ENCODE peak calls at places on chromosomes 6 and 20, in five cellular contexts. L is GM12865, T is GM23338, Y is K562, G is fibroblast of mammary gland. Z is an unnamed sample.

GRCh38 chr6:79385333-79385732 is 150.9 kb upstream of the HMGN3 start:
- DNase-seq in G (peak), T (no peak), Y (no peak), L (no peak), Z (peak)

GRCh38 chr6:52390361-52390727 is 28.4 kb downstream of the PAQR8 start:
- DNase-seq in L (peak), Y (peak), G (peak), T (no peak), Z (peak)

GRCh38 chr6:141484726-141485125 is 648.0 kb upstream of the GJE1 start:
- DNase-seq in T (no peak), G (peak), Y (no peak), L (peak), Z (peak)

GRCh38 chr20:13694420-13695150 is 55.9 kb upstream of the TASP1 start:
- DNase-seq in T (no peak), L (no peak), G (no peak), Y (no peak), Z (no peak)

GRCh38 chr6:4102687-4103244 is 23.8 kb upstream of the FAM217A start:
- DNase-seq in T (no peak), L (no peak), G (no peak), Y (no peak), Z (no peak)

GRCh38 chr6:69894578-69895347 is 28.4 kb downstream of the COL19A1 start:
- DNase-seq in Y (no peak), T (no peak), G (peak), L (peak), Z (peak)

GRCh38 chr6:135673671-135674309 is 176.2 kb upstream of the AHI1 start:
- DNase-seq in T (no peak), Y (no peak), G (peak), L (no peak), Z (no peak)

GRCh38 chr6:128365520-128366160 is 154.8 kb downstream of the PTPRK start:
- DNase-seq in L (no peak), Y (no peak), T (no peak), G (no peak), Z (peak)

GRCh38 chr6:3159805-3160781 is 2.7 kb upstream of the TUBB2A start:
- DNase-seq in L (peak), Y (peak), G (peak), T (peak), Z (peak)

GRCh38 chr6:129499871-129500219 is 210.1 kb downstream of the ARHGAP18 start:
- DNase-seq in G (no peak), Y (no peak), T (no peak), L (no peak), Z (no peak)

GRCh38 chr20:58054744-58055373 is 173.6 kb downstream of the ANKRD60 start:
- DNase-seq in T (peak), Y (no peak), L (no peak), G (no peak), Z (no peak)

GRCh38 chr6:168027521-168027920 is 30.1 kb downstream of the KIF25 start:
- DNase-seq in G (no peak), T (no peak), L (no peak), Y (no peak), Z (no peak)

GRCh38 chr20:45359406-45360148 is 3.4 kb upstream of the SYS1 start:
- DNase-seq in G (peak), L (peak), Y (no peak), T (no peak), Z (peak)

GRCh38 chr20:50305636-50306477 is 115.2 kb downstream of the CEBPB start:
- DNase-seq in L (no peak), T (no peak), G (peak), Y (no peak), Z (peak)

GRCh38 chr6:9365378-9365777 is 930.0 kb upstream of the SLC35B3 start:
- DNase-seq in L (no peak), T (no peak), G (no peak), Y (no peak), Z (no peak)

GRCh38 chr6:44655368-44656342 is 268.1 kb downstream of the CDC5L start:
- DNase-seq in L (peak), T (peak), G (peak), Y (peak), Z (peak)

GRCh38 chr6:33384581-33385020 is 7.0 kb upstream of the KIFC1 start:
- DNase-seq in L (no peak), Y (peak), G (peak), T (peak), Z (peak)

GRCh38 chr20:46826343-46826984 is 68.2 kb upstream of the EYA2 start:
- DNase-seq in L (no peak), Y (no peak), G (peak), T (no peak), Z (peak)

GRCh38 chr20:63702036-63702665 is 5.6 kb downstream of the ARFRP1 start:
- DNase-seq in T (no peak), L (no peak), G (no peak), Y (peak), Z (no peak)

GRCh38 chr6:89145461-89145961 is 344 bp upstream of the PM20D2 start:
- DNase-seq in L (peak), G (peak), T (peak), Y (no peak), Z (peak)

GRCh38 chr6:151452750-151453427 is 963 bp upstream of the RMND1 start:
- DNase-seq in T (no peak), G (peak), Y (peak), L (peak), Z (peak)

GRCh38 chr6:127811939-127812338 is 88.9 kb downstream of the THEMIS start:
- DNase-seq in T (no peak), G (no peak), L (no peak), Y (no peak), Z (no peak)

GRCh38 chr20:4304601-4305000 is 289.2 kb upstream of the RNF24 start:
- DNase-seq in Y (no peak), L (no peak), T (no peak), G (no peak), Z (no peak)

GRCh38 chr6:53930330-53930729 is 135.5 kb downstream of the LRRC1 start:
- DNase-seq in T (no peak), L (no peak), G (no peak), Y (no peak), Z (no peak)

GRCh38 chr6:15623282-15624116 is 39.3 kb downstream of the DTNBP1 start:
- DNase-seq in T (peak), L (no peak), Y (no peak), G (peak), Z (peak)

GRCh38 chr6:44567406-44567805 is 179.9 kb downstream of the CDC5L start:
- DNase-seq in Y (no peak), G (no peak), L (no peak), T (no peak), Z (no peak)

GRCh38 chr6:137492771-137493217 is 1.4 kb downstream of the OLIG3 start:
- DNase-seq in Y (no peak), G (no peak), L (no peak), T (no peak), Z (no peak)

GRCh38 chr6:119147101-119148053 is 68.9 kb upstream of the FAM184A start:
- DNase-seq in L (peak), T (no peak), Y (peak), G (peak), Z (peak)

GRCh38 chr20:48629069-48629959 is 198.5 kb downstream of the PREX1 start:
- DNase-seq in L (no peak), G (no peak), T (no peak), Y (no peak), Z (no peak)

GRCh38 chr6:148414836-148415235 is 72.2 kb downstream of the SASH1 start:
- DNase-seq in G (peak), Y (no peak), L (no peak), T (no peak), Z (peak)

GRCh38 chr6:18148304-18149025 is 6.4 kb downstream of the TPMT start:
- DNase-seq in Y (peak), L (no peak), G (peak), T (no peak), Z (peak)

GRCh38 chr6:21915707-21916399 is 322.3 kb downstream of the SOX4 start:
- DNase-seq in T (no peak), Y (no peak), L (peak), G (peak), Z (peak)

GRCh38 chr20:58646703-58647102 is 4.4 kb upstream of the STX16 start:
- DNase-seq in Y (no peak), L (no peak), G (no peak), T (no peak), Z (no peak)

GRCh38 chr6:80454197-80454596 is 347.7 kb downstream of the BCKDHB start:
- DNase-seq in G (peak), T (no peak), L (peak), Y (no peak), Z (peak)

GRCh38 chr6:20160541-20161283 is 51.6 kb downstream of the MBOAT1 start:
- DNase-seq in T (peak), Y (no peak), G (no peak), L (no peak), Z (no peak)

GRCh38 chr6:105920071-105920470 is 166.1 kb upstream of the PRDM1 start:
- DNase-seq in G (no peak), Y (no peak), L (no peak), T (no peak), Z (peak)

GRCh38 chr6:96899019-96899418 is 1.3 kb upstream of the NDUFAF4 start:
- DNase-seq in T (peak), G (peak), Y (no peak), L (peak), Z (peak)

DNA sequence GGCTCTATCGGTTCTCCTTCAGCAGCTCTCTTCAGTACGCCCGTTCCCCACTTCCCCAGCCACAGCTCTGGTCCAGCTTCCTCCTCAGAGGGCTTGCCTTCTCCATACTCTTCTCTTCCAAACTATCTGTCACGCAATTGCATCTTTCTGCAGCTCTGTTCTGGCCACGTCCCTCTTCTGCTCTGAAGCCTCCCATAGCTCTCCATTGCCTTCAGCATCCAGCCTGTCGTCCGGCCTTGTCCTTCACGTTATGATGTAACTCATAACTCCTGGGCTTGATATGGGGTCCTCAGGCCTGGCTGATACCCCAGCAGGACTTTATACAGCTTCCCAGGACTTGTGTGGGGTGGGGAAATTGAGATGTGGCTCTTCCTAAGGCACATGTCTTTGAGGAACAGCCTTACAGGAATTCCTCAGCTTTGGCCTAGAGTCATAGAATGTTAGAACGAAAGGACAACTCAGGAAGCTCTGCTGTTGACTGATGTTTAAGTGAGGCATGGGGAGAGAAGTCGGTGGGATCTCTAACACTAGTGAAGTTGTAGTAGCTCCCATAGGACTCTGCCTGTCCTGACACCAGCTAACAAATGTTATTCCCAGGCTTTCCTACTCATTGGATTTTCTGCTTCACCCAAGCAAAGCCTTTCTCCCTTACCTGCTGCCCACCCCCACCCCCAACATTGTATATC is 39.5 kb upstream of the RNF8 start:
- DNase-seq in T (no peak), L (no peak), Y (no peak), G (no peak), Z (no peak)
- H3K4me3 ChIP-seq in T (no peak), L (no peak), Y (no peak), G (no peak), Z (no peak)

GRCh38 chr6:125753218-125753936 is 3.9 kb downstream of the HEY2 start:
- DNase-seq in T (peak), L (peak), G (peak), Y (no peak), Z (peak)
- TF ChIP-seq CTCF in T (peak), L (peak), G (peak), Y (no peak), Z (peak)

GRCh38 chr6:154232013-154232920 is 124.3 kb downstream of the IPCEF1 start:
- DNase-seq in Y (no peak), G (peak), T (no peak), L (no peak), Z (peak)

GRCh38 chr6:154229796-154230195 is 126.8 kb downstream of the IPCEF1 start:
- DNase-seq in Y (no peak), L (peak), G (no peak), T (no peak), Z (no peak)

GRCh38 chr6:154230910-154231595 is 125.5 kb downstream of the IPCEF1 start:
- DNase-seq in G (no peak), Y (no peak), L (peak), T (no peak), Z (no peak)

GRCh38 chr6:154228521-154228905 is 128.1 kb downstream of the IPCEF1 start:
- DNase-seq in L (no peak), G (no peak), T (no peak), Y (no peak), Z (no peak)

GRCh38 chr6:154230390-154230789 is 126.2 kb downstream of the IPCEF1 start:
- DNase-seq in Y (no peak), L (no peak), G (no peak), T (no peak), Z (no peak)
- H3K4me3 ChIP-seq in Y (no peak), L (peak), G (no peak), T (no peak), Z (no peak)

GRCh38 chr6:149699150-149699549 is 18.8 kb downstream of the LATS1 start:
- DNase-seq in L (no peak), G (no peak), T (no peak), Y (no peak), Z (no peak)
- TF ChIP-seq CTCF in L (no peak), G (no peak), T (peak), Y (no peak), Z (peak)

DNA sequence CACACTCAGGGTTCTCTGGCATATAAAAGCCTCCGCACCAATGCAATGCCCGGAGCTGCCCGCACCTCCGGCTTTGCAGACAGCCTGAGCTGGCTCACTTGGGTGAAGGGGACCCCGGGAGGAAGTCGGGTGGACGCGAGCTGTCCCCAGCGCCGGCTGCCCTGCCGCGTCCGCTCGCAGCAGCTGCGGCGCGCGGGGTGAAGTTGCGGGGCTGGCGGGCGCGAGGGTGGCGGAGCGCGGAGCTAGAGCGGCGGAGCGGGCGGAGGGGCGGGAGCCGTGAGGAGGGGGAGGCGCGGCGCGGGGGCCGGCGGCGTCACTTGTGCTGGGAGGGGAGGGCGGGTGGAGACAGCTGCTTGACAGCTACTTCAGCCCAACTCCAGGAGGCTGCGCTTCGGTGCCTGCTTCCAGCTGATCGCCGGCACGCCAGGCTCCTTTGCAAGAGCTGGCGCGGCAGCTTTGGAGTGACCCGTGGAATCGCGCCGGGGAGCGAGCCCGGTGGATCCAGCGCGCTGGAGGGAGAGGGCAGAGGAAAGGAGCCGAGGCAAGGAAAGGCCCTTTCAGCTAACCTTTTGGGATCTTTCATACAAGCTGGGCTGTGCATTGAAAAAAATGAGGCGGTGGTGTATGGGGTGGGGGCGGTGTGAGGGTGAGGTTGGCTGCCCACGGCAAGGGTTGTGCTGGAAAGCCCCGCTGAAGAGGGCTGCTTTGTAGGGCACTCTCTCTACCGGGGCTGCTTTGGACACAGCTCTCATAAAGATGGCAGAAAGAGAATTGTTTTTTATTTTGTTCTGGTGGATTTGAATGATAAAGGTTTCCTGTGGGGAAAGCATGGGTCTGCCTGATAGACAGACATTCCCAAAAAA is 24.7 kb downstream of the RIPOR2 start:
- DNase-seq in G (peak), L (peak), Y (no peak), T (peak), Z (peak)
- H3K4me3 ChIP-seq in G (peak), L (peak), Y (no peak), T (peak), Z (peak)

GRCh38 chr20:33664762-33665144 is 2.0 kb upstream of the ACTL10 start:
- DNase-seq in G (peak), L (no peak), Y (no peak), T (no peak), Z (no peak)

GRCh38 chr20:33667245-33668086 is 723 bp downstream of the ACTL10 start:
- DNase-seq in Y (no peak), T (no peak), G (peak), L (peak), Z (peak)

GRCh38 chr20:33668087-33668790 is 1.5 kb downstream of the ACTL10 start:
- DNase-seq in T (peak), Y (peak), L (no peak), G (no peak), Z (no peak)

GRCh38 chr20:33668791-33669155 is 2.0 kb downstream of the ACTL10 start:
- DNase-seq in T (no peak), G (no peak), Y (no peak), L (no peak), Z (no peak)

DNA sequence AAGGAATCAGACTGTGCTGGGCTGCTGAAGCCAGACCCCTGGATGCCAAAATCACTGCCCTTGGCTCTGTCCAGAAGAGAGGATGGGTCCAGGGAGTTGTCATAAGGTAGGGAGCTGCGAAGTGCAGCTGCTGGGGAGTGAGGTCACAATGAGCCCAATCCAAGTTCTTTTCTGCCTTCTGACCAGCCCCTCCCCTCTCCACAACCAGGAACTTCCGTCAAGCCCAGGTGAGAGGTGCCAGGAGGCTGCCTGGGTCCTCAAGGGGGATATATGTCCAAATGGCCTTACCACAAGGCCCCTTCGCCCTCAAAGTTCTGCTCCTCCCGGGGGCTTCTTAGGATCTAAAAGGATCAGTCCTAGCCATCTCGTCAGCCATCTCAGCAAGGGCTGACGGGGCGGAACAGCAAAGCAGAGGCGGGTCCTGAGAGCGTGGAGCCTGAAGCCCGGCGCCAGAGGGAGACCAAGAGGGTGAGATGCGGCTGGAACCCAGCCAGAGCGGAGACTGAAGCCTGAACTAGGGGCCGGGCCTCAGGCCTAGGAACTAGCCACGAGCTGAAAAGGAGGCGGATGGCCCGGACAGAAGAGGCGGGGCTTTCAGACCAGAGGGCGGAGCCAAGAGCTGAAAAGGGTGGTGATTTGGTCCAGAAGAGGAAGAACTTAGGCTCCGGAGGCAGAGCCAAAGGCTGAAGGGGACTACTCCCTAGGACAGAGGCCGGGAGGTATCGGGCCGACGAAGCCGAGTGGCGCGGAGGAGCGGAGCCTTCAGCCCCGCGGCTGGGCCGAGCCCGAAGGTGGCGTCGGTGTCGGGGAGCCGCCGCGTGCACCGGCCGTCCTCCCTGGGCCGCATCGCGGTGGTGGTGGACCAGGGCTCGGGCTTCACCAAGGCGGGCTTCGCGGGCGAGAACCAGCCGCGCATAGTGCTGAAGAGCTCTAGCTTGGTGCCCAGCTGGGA is at the start of gene ACTL10:
- DNase-seq in G (peak), L (peak), Y (peak), T (peak), Z (peak)
- TF ChIP-seq CTCF in G (peak), L (no peak), Y (peak), T (no peak), Z (peak)

Z was measured in epithelial cell of esophagus.